ENCODE peak calls at places on chromosomes 1 and 21, in seven cellular contexts. J, G, Q, E, K, I and X are unnamed samples.

GRCh38 chr1:53048345-53048737 is 13.7 kb upstream of the PODN start:
- DNase-seq in J (no peak), G (no peak), Q (no peak), E (peak), K (no peak), I (no peak), X (no peak)

GRCh38 chr1:174726167-174726879 is 273.4 kb upstream of the CACYBP start:
- DNase-seq in J (no peak), G (no peak), Q (no peak), E (peak), K (no peak), I (peak), X (no peak)

GRCh38 chr1:75725861-75726361 is 1.4 kb downstream of the ACADM start:
- DNase-seq in J (no peak), G (no peak), Q (no peak), E (no peak), K (no peak), I (no peak), X (no peak)

GRCh38 chr1:197180252-197180878 is 33.9 kb upstream of the ASPM start:
- DNase-seq in J (no peak), G (no peak), Q (no peak), E (peak), K (no peak), I (peak), X (no peak)

GRCh38 chr21:44489962-44490361 is 34.7 kb downstream of the LRRC3 start:
- DNase-seq in J (peak), G (no peak), Q (no peak), E (no peak), K (no peak), I (no peak), X (no peak)

GRCh38 chr1:45867697-45868346 is 64.4 kb downstream of the MAST2 start:
- DNase-seq in J (no peak), G (no peak), Q (no peak), E (no peak), K (no peak), I (no peak), X (no peak)

GRCh38 chr1:182761396-182762395 is 27.9 kb upstream of the NPL start:
- DNase-seq in J (no peak), G (no peak), Q (no peak), E (no peak), K (no peak), I (peak), X (no peak)

GRCh38 chr1:38561699-38562098 is 297.9 kb downstream of the RRAGC start:
- DNase-seq in J (no peak), G (no peak), Q (no peak), E (no peak), K (no peak), I (no peak), X (no peak)

GRCh38 chr1:17251699-17252376 is 2.9 kb downstream of the PADI3 start:
- DNase-seq in J (no peak), G (no peak), Q (no peak), E (peak), K (no peak), I (peak), X (no peak)

GRCh38 chr1:107840746-107841145 is 124.2 kb downstream of the VAV3 start:
- DNase-seq in J (no peak), G (no peak), Q (no peak), E (no peak), K (no peak), I (no peak), X (no peak)

GRCh38 chr1:37680933-37681332 is 11.4 kb upstream of the CDCA8 start:
- DNase-seq in J (no peak), G (no peak), Q (no peak), E (no peak), K (no peak), I (no peak), X (no peak)

GRCh38 chr1:3350441-3351261 is 103.8 kb upstream of the ARHGEF16 start:
- DNase-seq in J (no peak), G (no peak), Q (no peak), E (no peak), K (peak), I (no peak), X (no peak)

GRCh38 chr1:34746785-34747637 is 7.8 kb upstream of the GJB5 start:
- DNase-seq in J (no peak), G (no peak), Q (no peak), E (no peak), K (no peak), I (no peak), X (no peak)

GRCh38 chr1:222785553-222785952 is 29.3 kb upstream of the DISP1 start:
- DNase-seq in J (no peak), G (no peak), Q (no peak), E (peak), K (no peak), I (no peak), X (no peak)

GRCh38 chr1:220386494-220387195 is 114.4 kb upstream of the RAB3GAP2 start:
- DNase-seq in J (no peak), G (no peak), Q (no peak), E (no peak), K (no peak), I (no peak), X (no peak)

GRCh38 chr1:199113265-199113869 is 474.5 kb downstream of the PTPRC start:
- DNase-seq in J (peak), G (no peak), Q (no peak), E (peak), K (no peak), I (peak), X (no peak)

GRCh38 chr21:37341254-37341960 is 25.2 kb upstream of the DYRK1A start:
- DNase-seq in J (no peak), G (no peak), Q (no peak), E (peak), K (no peak), I (peak), X (no peak)

DNA sequence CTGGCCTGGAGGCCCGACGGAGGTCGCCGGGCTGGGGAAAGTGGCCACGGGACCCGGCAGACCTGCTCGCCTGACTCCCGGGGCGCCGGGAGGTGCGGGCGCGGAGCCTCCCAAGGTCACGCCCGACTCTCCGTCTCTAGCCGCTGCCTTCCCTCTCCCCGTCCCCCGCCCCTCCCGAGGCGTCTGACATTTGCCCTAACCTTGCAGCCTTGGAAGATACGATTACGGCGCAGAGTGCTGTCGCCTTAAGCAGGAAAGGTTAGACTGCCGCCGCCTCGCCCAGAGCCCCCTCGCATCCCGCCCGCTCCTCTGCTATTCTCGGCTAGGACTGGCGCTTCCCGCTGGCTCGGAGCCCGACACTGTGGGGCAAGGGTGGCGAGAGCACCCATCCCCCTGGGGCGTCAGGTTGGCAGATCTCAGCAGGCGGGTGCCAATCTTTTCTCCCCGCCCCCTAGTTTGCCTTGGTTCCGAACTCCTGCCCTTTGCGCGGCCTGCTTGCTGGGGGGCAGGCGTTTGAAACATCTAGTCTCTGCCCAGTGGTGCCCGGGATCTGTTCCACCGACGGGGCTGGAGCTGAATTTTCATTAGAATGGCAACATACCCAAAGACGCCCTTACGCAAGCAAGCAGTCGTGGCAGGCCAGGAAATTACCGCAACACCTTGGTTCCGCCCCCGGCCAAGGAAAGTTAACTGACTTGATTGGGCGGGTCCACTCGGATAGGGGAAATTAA is 841 bp downstream of the PGM1 start:
- DNase-seq in J (peak), G (peak), Q (peak), E (peak), K (peak), I (peak), X (peak)
- H3K27ac ChIP-seq in J (peak), G (peak), Q (peak), E (peak), K (peak), I (peak), X (peak)

GRCh38 chr1:170074250-170075157 is at the start of gene KIFAP3:
- DNase-seq in J (peak), G (peak), Q (peak), E (peak), K (peak), I (peak), X (peak)
- TF ChIP-seq POLR2A in J (no peak), G (peak), Q (peak), E (no peak), K (peak), I (peak), X (peak)

GRCh38 chr1:234926252-234926573 is 202.4 kb downstream of the TOMM20 start:
- DNase-seq in J (no peak), G (no peak), Q (no peak), E (no peak), K (no peak), I (no peak), X (no peak)
- H3K27ac ChIP-seq in J (peak), G (peak), Q (peak), E (peak), K (peak), I (peak), X (peak)

DNA sequence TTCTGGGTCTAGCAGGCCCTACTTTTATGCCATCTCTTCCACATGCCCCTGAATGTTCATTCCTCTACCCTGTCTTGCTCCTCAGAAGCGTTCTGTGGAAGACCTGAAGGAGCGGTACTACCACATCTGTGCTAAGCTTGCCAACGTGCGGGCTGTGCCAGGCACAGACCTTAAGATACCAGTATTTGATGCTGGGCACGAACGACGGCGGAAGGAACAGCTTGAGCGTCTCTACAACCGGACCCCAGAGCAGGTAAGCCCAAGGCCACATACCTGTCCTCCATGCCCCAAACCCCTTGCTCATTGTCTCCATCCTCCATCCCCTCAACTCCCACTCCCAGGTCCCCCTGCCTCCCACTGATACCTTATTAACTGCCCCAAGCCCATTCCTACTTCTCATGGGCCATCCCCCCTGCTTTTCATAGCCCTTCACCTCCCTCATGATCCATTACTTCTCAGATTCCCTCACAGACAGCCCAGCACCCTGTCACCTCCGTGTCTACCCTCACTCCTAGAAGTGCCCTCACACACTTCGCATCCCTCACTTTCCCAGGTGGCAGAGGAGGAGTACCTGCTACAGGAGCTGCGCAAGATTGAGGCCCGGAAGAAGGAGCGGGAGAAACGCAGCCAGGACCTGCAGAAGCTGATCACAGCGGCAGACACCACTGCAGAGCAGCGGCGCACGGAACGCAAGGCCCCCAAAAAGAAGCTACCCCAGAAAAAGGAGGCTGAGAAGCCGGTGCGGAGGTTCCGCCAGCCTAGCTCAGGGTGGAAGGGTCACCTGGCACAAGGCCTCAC is 5.4 kb downstream of the DMAP1 start:
- DNase-seq in J (no peak), G (no peak), Q (no peak), E (no peak), K (no peak), I (no peak), X (no peak)
- TF ChIP-seq POLR2A in J (no peak), G (no peak), Q (no peak), E (no peak), K (no peak), I (no peak), X (no peak)

GRCh38 chr1:87410771-87411170 is 82.1 kb downstream of the LMO4 start:
- DNase-seq in J (no peak), G (no peak), Q (no peak), E (no peak), K (no peak), I (peak), X (no peak)
- H3K27ac ChIP-seq in J (no peak), G (no peak), Q (no peak), E (no peak), K (no peak), I (no peak), X (no peak)

GRCh38 chr1:244451539-244451950 is at the start of gene ADSS2:
- DNase-seq in J (no peak), G (no peak), Q (no peak), E (no peak), K (no peak), I (no peak), X (no peak)
- TF ChIP-seq POLR2A in J (peak), G (peak), Q (peak), E (peak), K (peak), I (peak), X (peak)

GRCh38 chr1:164636744-164637143 is 77.8 kb downstream of the PBX1 start:
- DNase-seq in J (no peak), G (no peak), Q (no peak), E (no peak), K (no peak), I (no peak), X (no peak)

GRCh38 chr1:164635784-164636729 is 77.1 kb downstream of the PBX1 start:
- DNase-seq in J (no peak), G (no peak), Q (no peak), E (no peak), K (peak), I (no peak), X (no peak)

GRCh38 chr1:164637461-164638375 is 78.7 kb downstream of the PBX1 start:
- DNase-seq in J (no peak), G (peak), Q (no peak), E (no peak), K (peak), I (peak), X (no peak)

GRCh38 chr1:164640673-164641352 is 81.8 kb downstream of the PBX1 start:
- DNase-seq in J (no peak), G (peak), Q (no peak), E (no peak), K (no peak), I (no peak), X (no peak)

DNA sequence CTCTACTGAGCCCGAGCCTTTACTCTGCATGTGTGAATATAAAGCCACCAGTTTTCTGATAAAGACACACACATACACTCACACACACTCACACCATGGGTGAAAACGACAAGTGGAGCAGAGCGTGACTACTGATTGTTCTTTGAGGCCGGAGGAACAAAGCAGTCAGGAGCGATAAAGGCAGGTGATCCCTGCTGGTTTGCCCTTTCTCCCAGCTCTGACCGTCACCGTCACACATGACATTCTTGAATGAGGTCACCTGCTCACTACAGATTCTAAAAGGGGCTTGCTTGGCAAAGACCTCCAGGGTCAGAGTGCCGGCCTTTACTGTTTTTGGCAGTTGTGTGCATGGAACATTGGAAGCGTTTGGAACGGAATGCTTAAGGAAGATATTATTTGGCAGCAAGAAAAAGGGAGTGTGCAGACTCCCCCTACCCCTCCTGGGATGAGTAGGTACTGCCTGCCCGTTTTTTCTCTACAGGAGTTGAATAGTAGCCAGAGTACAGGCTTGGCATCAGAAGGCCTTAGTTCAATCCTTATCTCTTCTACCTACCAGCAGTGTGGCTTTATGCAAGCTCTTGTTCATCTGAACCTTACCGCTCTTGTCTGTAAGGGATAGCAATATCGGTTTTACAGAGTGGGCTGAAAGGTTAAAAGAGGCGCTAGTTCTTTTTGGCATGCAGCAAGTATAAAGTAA is 79.7 kb downstream of the PBX1 start:
- DNase-seq in J (no peak), G (no peak), Q (no peak), E (no peak), K (no peak), I (no peak), X (no peak)
- H3K27ac ChIP-seq in J (no peak), G (peak), Q (no peak), E (no peak), K (peak), I (no peak), X (peak)

GRCh38 chr1:15975358-15975804 is 520 bp downstream of the ZBTB17 start:
- DNase-seq in J (peak), G (no peak), Q (no peak), E (peak), K (no peak), I (peak), X (no peak)

GRCh38 chr1:15973772-15974171 is 2.1 kb downstream of the ZBTB17 start:
- DNase-seq in J (no peak), G (no peak), Q (no peak), E (no peak), K (no peak), I (no peak), X (no peak)

GRCh38 chr1:15972409-15972808 is 3.5 kb downstream of the ZBTB17 start:
- DNase-seq in J (no peak), G (no peak), Q (no peak), E (no peak), K (no peak), I (no peak), X (no peak)

GRCh38 chr1:15974855-15975254 is 1.0 kb downstream of the ZBTB17 start:
- DNase-seq in J (no peak), G (no peak), Q (no peak), E (no peak), K (no peak), I (no peak), X (no peak)

DNA sequence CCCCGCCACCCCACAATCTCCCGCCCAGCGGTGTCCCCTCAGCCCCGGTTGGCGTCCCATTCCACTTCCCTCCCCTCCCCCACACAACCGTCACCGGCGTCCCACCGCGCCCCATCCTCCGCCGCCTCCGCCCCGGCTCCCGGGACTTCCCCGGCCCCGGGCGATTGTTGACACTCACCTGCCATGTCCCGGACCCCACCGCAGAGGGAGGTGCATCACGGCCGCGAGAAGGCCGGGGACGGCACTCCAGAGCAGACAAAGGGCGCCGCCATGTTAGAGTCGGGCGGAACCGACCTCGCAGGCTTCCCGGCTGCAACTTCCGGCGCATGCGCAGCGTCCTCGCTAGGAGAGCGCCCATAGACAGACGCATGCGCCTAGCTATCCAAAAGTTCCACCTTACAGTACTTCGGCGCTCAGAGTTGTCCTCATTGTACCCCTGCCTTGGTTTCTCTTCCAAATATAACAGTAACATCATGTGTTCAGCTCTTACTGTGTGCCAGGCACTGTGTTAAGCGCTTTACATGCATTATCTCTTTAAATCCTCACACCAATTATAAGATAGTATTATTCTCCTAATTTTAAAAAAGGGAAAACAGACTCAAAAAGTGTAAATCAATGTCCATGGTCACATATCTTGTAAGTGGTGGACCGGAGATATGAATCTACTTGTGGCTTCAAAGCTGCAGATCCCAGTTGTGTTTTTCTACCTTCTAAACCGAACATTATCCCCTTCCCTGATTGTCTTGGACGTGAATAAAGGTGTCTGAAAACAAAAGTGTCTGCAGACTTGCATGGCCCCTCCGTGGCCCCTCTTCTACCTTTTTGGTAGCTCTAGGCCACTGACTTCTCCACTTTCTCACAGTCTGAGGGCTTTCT is at the start of gene ZBTB17:
- DNase-seq in J (peak), G (peak), Q (peak), E (peak), K (peak), I (peak), X (peak)
- TF ChIP-seq POLR2A in J (peak), G (peak), Q (peak), E (peak), K (peak), I (peak), X (no peak)

DNA sequence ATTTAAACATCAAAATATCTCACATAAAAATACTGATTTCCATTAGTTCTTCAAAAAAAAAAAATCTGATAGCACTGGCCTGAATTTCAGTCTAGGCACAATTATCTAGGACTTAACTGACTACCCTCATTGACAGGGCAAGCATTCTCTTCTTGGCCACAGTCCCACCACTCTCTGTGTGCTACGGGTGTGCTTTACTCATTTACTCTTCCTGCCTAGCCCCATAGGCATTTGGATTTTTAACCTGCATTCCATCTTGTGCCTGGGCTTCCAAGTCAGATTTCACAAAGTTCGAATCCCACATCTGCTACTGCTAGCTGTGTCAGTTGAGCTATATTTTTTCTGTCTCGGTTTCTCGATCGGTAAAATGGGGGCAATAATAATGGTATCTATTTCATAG is 38.0 kb downstream of the PTPN14 start:
- DNase-seq in J (no peak), G (no peak), Q (no peak), E (no peak), K (no peak), I (no peak), X (no peak)
- H3K27ac ChIP-seq in J (no peak), G (no peak), Q (no peak), E (no peak), K (no peak), I (no peak), X (no peak)